ENCODE peak calls at places on chromosomes 7 and 10, in nine cellular contexts. C is CD8-positive, alpha-beta memory T cell; X is left lung; U is astrocyte; M is aorta; J is AG04450; Z is fibroblast of lung; Y is PC-3; A is WERI-Rb-1. P is an unnamed sample.

GRCh38 chr10:31749981-31750850 is 178.4 kb downstream of the ARHGAP12 start:
- DNase-seq in C (no peak), A (peak; percentile 54), Y (no peak), J (no peak), M (peak; percentile 75), Z (no peak), X (peak; percentile 40), U (peak; percentile 37), P (no peak)

GRCh38 chr7:1990001-1990670 is 242.6 kb downstream of the MAD1L1 start:
- DNase-seq in M (no peak), C (no peak), Y (no peak), U (no peak), X (no peak), J (no peak), A (no peak), Z (peak; percentile 25), P (no peak)

GRCh38 chr10:94205370-94205930 is 157.3 kb downstream of the NOC3L start:
- DNase-seq in Z (peak; percentile 53), M (no peak), Y (no peak), X (no peak), U (peak; percentile 29), A (no peak), C (no peak), J (no peak), P (no peak)

GRCh38 chr7:21947056-21947455 is 1.4 kb upstream of the CDCA7L start:
- DNase-seq in U (no peak), Y (peak; percentile 15), C (no peak), M (no peak), J (no peak), A (no peak), Z (no peak), X (no peak), P (peak; percentile 32)

GRCh38 chr7:35263396-35263795 is 9.5 kb upstream of the TBX20 start:
- DNase-seq in U (no peak), J (no peak), Y (no peak), X (no peak), M (no peak), A (peak; percentile 36), C (no peak), Z (no peak), P (no peak)

GRCh38 chr7:147245274-147245673 is 1128.7 kb downstream of the CNTNAP2 start:
- DNase-seq in Y (peak; percentile 76), Z (peak; percentile 45), C (no peak), M (no peak), U (no peak), A (peak; percentile 51), X (no peak), J (peak; percentile 1), P (peak; percentile 20)

GRCh38 chr10:4254101-4254994 is 469.3 kb upstream of the KLF6 start:
- DNase-seq in U (peak; percentile 96), M (no peak), J (peak; percentile 86), X (no peak), Y (no peak), C (no peak), A (no peak), Z (peak; percentile 94), P (no peak)

GRCh38 chr7:151132461-151133205 is 34.9 kb downstream of the GBX1 start:
- DNase-seq in Y (no peak), A (no peak), U (no peak), C (no peak), Z (no peak), M (no peak), J (no peak), X (no peak), P (no peak)

GRCh38 chr7:39948375-39948774 is 1.7 kb upstream of the CDK13 start:
- DNase-seq in J (no peak), Z (no peak), A (peak; percentile 19), Y (no peak), M (no peak), C (no peak), U (no peak), X (no peak), P (no peak)

GRCh38 chr10:14487511-14487909 is 156.8 kb upstream of the FRMD4A start:
- DNase-seq in X (no peak), Y (no peak), Z (peak; percentile 91), M (no peak), C (no peak), U (peak; percentile 44), A (no peak), J (peak; percentile 50), P (no peak)

GRCh38 chr7:111174476-111174875 is 83.5 kb downstream of the LRRN3 start:
- DNase-seq in U (no peak), J (no peak), Z (no peak), X (no peak), A (no peak), C (no peak), M (no peak), Y (no peak), P (no peak)

DNA sequence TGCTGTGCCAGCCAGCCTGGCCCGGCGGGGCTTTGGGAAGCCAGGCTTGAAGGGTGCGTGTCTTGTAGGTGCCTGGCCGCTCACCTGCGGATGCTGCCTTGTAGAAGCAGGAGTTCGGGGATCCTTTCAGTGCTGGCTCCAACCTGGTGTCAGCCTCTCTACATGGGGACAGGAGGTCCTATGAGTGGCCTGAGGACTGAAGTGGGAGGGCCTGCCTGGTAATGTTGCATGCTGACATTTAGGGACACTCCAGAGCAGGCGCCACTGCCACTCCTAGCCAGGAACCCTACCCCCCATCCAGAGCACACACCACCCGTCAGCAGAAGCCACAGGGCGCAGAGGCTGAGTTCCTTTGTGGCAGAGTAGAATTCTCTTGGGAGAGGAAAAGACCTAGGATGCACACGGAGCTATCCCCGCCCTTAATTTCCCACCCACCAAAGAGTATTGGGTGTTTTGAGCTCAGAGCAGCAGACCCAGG is 603 bp upstream of the INSYN2A start:
- DNase-seq in Z (peak; percentile 5), X (no peak), C (no peak), U (no peak), J (no peak), A (no peak), Y (no peak), M (no peak), P (no peak)
- H3K4me3 ChIP-seq in Z (peak overlapping the region; percentile 58), X (no peak overlapping the region), C (no peak overlapping the region), U (peak overlapping the region; percentile 57), J (peak overlapping the region; percentile 64), A (peak overlapping the region; percentile 33), Y (no peak overlapping the region), M (no peak overlapping the region), P (no peak overlapping the region)

GRCh38 chr10:17171131-17171530 is 30.3 kb downstream of the TRDMT1 start:
- DNase-seq in C (no peak), Z (peak; percentile 23), U (no peak), M (no peak), Y (no peak), J (no peak), A (no peak), X (no peak), P (no peak)
- H3K27ac ChIP-seq in C (no peak overlapping the region), Z (peak overlapping the region; percentile 45), U (no peak overlapping the region), M (no peak overlapping the region), Y (no peak overlapping the region), J (no peak overlapping the region), A (no peak overlapping the region), X (no peak overlapping the region), P (no peak overlapping the region)

GRCh38 chr7:120603366-120603765 is 254.6 kb downstream of the TSPAN12 start:
- DNase-seq in U (no peak), A (no peak), Y (no peak), Z (no peak), M (no peak), C (no peak), J (no peak), X (no peak), P (no peak)

GRCh38 chr7:120611959-120612358 is 246.0 kb downstream of the TSPAN12 start:
- DNase-seq in C (no peak), U (no peak), Y (no peak), Z (no peak), J (no peak), A (no peak), M (no peak), X (no peak), P (no peak)

GRCh38 chr7:120609136-120609753 is 248.7 kb downstream of the TSPAN12 start:
- DNase-seq in C (no peak), Y (no peak), Z (no peak), A (no peak), U (no peak), X (no peak), M (no peak), J (no peak), P (no peak)
- H3K4me3 ChIP-seq in C (no peak overlapping the region), Y (no peak overlapping the region), Z (no peak overlapping the region), A (no peak overlapping the region), U (no peak overlapping the region), X (no peak overlapping the region), M (no peak overlapping the region), J (no peak overlapping the region), P (no peak overlapping the region)

GRCh38 chr7:24024689-24025088 is 259.3 kb upstream of the NPY start:
- DNase-seq in X (no peak), A (peak; percentile 14), J (no peak), Z (peak; percentile 18), Y (no peak), U (no peak), M (no peak), C (no peak), P (no peak)

GRCh38 chr7:24025765-24026164 is 258.2 kb upstream of the NPY start:
- DNase-seq in X (no peak), U (no peak), Z (no peak), C (no peak), Y (no peak), M (no peak), A (no peak), J (no peak), P (no peak)

GRCh38 chr7:24025094-24025493 is 258.9 kb upstream of the NPY start:
- DNase-seq in J (peak; percentile 29), U (peak; percentile 32), A (no peak), Y (peak; percentile 11), Z (peak; percentile 57), C (no peak), M (no peak), X (no peak), P (peak; percentile 71)

GRCh38 chr7:24029068-24029467 is 254.9 kb upstream of the NPY start:
- DNase-seq in X (no peak), M (no peak), A (no peak), U (no peak), C (no peak), Y (no peak), J (no peak), Z (no peak), P (no peak)

DNA sequence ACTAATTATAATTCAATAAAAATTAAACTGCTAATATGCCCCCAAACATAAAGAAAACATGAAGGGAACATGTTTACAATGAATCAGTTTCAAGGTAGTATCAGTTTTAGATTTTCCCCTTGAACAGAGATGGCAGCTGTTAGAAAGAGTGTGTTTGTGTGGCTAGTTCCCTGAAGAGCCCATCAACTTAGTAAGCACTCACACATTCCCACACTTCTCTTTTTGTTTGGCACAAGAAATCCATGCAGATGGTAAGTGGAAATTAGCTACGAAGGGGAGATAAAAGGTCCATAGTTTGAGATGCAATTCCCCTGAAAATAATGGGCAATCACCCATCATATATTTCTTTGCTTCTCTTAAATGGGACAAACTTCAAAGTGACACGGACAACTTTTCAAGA is 259.7 kb upstream of the NPY start:
- DNase-seq in U (no peak), Y (no peak), Z (peak; percentile 4), X (no peak), J (no peak), C (no peak), M (no peak), A (no peak), P (no peak)
- H3K27ac ChIP-seq in U (no peak overlapping the region), Y (no peak overlapping the region), Z (no peak overlapping the region), X (no peak overlapping the region), J (peak overlapping the region; percentile 77), C (no peak overlapping the region), M (no peak overlapping the region), A (no peak overlapping the region), P (no peak overlapping the region)

P was measured in PC-9.